ENCODE peak calls at places on chromosome 11, in six cellular contexts. K, B, A, Q, O and W are unnamed samples.

GRCh38 chr11:90332415-90332814 is 109.6 kb upstream of the CHORDC1 start:
- DNase-seq in K (no peak), B (no peak), A (no peak), Q (no peak), O (no peak), W (no peak)

GRCh38 chr11:27699242-27699925 is 871 bp downstream of the BDNF start:
- DNase-seq in K (no peak), B (peak), A (no peak), Q (no peak), O (no peak), W (no peak)

GRCh38 chr11:122038543-122038942 is 77.5 kb downstream of the BLID start:
- DNase-seq in K (no peak), B (no peak), A (no peak), Q (no peak), O (no peak), W (peak)

GRCh38 chr11:2698386-2699184 is 1.2 kb downstream of the KCNQ1OT1 start:
- DNase-seq in K (no peak), B (no peak), A (no peak), Q (no peak), O (no peak), W (no peak)

GRCh38 chr11:11973361-11973800 is 35.0 kb downstream of the DKK3 start:
- DNase-seq in K (no peak), B (no peak), A (no peak), Q (no peak), O (no peak), W (no peak)

GRCh38 chr11:26950260-26950719 is 43.6 kb upstream of the FIBIN start:
- DNase-seq in K (no peak), B (no peak), A (no peak), Q (no peak), O (no peak), W (no peak)

GRCh38 chr11:61069427-61069826 is 32.9 kb upstream of the CD5 start:
- DNase-seq in K (no peak), B (no peak), A (no peak), Q (peak), O (no peak), W (no peak)

GRCh38 chr11:112541140-112541901 is 280.7 kb upstream of the PLET1 start:
- DNase-seq in K (no peak), B (no peak), A (no peak), Q (no peak), O (no peak), W (no peak)

GRCh38 chr11:63922673-63923192 is 5.8 kb upstream of the RCOR2 start:
- DNase-seq in K (peak), B (no peak), A (no peak), Q (no peak), O (no peak), W (no peak)

GRCh38 chr11:85867751-85868150 is 12.6 kb downstream of the CCDC83 start:
- DNase-seq in K (no peak), B (no peak), A (no peak), Q (no peak), O (no peak), W (no peak)

GRCh38 chr11:19458231-19458630 is 217.5 kb upstream of the E2F8 start:
- DNase-seq in K (no peak), B (no peak), A (no peak), Q (no peak), O (no peak), W (no peak)

GRCh38 chr11:110472858-110473257 is 43.1 kb downstream of the FDX1 start:
- DNase-seq in K (no peak), B (no peak), A (no peak), Q (no peak), O (no peak), W (no peak)

GRCh38 chr11:119706887-119707286 is 22.1 kb downstream of the NECTIN1 start:
- DNase-seq in K (no peak), B (no peak), A (no peak), Q (no peak), O (no peak), W (no peak)

GRCh38 chr11:13183094-13183825 is 94.3 kb upstream of the BMAL1 start:
- DNase-seq in K (peak), B (peak), A (no peak), Q (no peak), O (no peak), W (no peak)

GRCh38 chr11:32893947-32894827 is 1.6 kb downstream of the QSER1 start:
- DNase-seq in K (peak), B (peak), A (peak), Q (peak), O (no peak), W (no peak)

GRCh38 chr11:85133636-85134035 is 493.5 kb downstream of the DLG2 start:
- DNase-seq in K (no peak), B (no peak), A (no peak), Q (no peak), O (no peak), W (no peak)

GRCh38 chr11:94675788-94676187 is 92.4 kb upstream of the AMOTL1 start:
- DNase-seq in K (no peak), B (no peak), A (no peak), Q (no peak), O (no peak), W (no peak)

GRCh38 chr11:108734956-108735559 is 70.2 kb downstream of the DDX10 start:
- DNase-seq in K (peak), B (no peak), A (no peak), Q (no peak), O (no peak), W (no peak)

GRCh38 chr11:19935507-19935906 is 222.9 kb downstream of the NAV2 start:
- DNase-seq in K (no peak), B (no peak), A (no peak), Q (no peak), O (no peak), W (peak)

GRCh38 chr11:120608760-120609211 is 97.2 kb downstream of the GRIK4 start:
- DNase-seq in K (peak), B (no peak), A (no peak), Q (no peak), O (no peak), W (no peak)

GRCh38 chr11:14359573-14360031 is 619 bp upstream of the RRAS2 start:
- DNase-seq in K (no peak), B (no peak), A (no peak), Q (no peak), O (no peak), W (no peak)

GRCh38 chr11:45879803-45880685 is 5.4 kb upstream of the MAPK8IP1 start:
- DNase-seq in K (no peak), B (no peak), A (no peak), Q (no peak), O (no peak), W (no peak)

GRCh38 chr11:124776865-124777645 is 15.0 kb upstream of the ESAM start:
- DNase-seq in K (no peak), B (no peak), A (no peak), Q (no peak), O (no peak), W (no peak)

GRCh38 chr11:70740475-70740825 is 342.1 kb downstream of the CTTN start:
- DNase-seq in K (no peak), B (no peak), A (no peak), Q (no peak), O (no peak), W (no peak)

GRCh38 chr11:105790841-105791240 is 181.0 kb downstream of the GRIA4 start:
- DNase-seq in K (no peak), B (no peak), A (no peak), Q (no peak), O (no peak), W (no peak)

GRCh38 chr11:128859563-128860441 is 7.3 kb downstream of the KCNJ1 start:
- DNase-seq in K (peak), B (peak), A (peak), Q (peak), O (peak), W (peak)

GRCh38 chr11:2528301-2529050 is 83.7 kb downstream of the KCNQ1 start:
- DNase-seq in K (peak), B (no peak), A (no peak), Q (no peak), O (no peak), W (no peak)

GRCh38 chr11:57379732-57380131 is 1.2 kb downstream of the PRG3 start:
- DNase-seq in K (no peak), B (no peak), A (no peak), Q (no peak), O (no peak), W (peak)

GRCh38 chr11:9385288-9385902 is 943 bp downstream of the IPO7 start:
- DNase-seq in K (peak), B (peak), A (no peak), Q (no peak), O (no peak), W (no peak)

GRCh38 chr11:3182462-3182852 is 17.3 kb upstream of the OSBPL5 start:
- DNase-seq in K (no peak), B (no peak), A (no peak), Q (no peak), O (no peak), W (no peak)

GRCh38 chr11:5203366-5203765 is 2.9 kb upstream of the OR51V1 start:
- DNase-seq in K (peak), B (no peak), A (no peak), Q (no peak), O (no peak), W (no peak)

GRCh38 chr11:106974831-106975230 is 43.4 kb downstream of the GUCY1A2 start:
- DNase-seq in K (no peak), B (no peak), A (no peak), Q (no peak), O (no peak), W (no peak)

GRCh38 chr11:26580929-26581328 is 8.9 kb upstream of the MUC15 start:
- DNase-seq in K (no peak), B (no peak), A (no peak), Q (no peak), O (no peak), W (no peak)